ENCODE peak calls at places on chromosomes 3 and 15, in ten cellular contexts. X, H, T, R, L, K, Y, A, Q and M are unnamed samples.

GRCh38 chr3:45226206-45226915 is at the start of gene TMEM158:
- DNase-seq in X (peak), Q (peak), K (peak), A (peak), H (peak), Y (peak), T (peak), R (no peak), L (peak), M (peak)

GRCh38 chr15:51842852-51843737 is 13.6 kb downstream of the TMOD3 start:
- DNase-seq in L (no peak), Y (no peak), X (no peak), A (peak), Q (no peak), T (no peak), K (no peak), H (no peak), R (no peak), M (no peak)

GRCh38 chr15:78242128-78242527 is 7.8 kb upstream of the ACSBG1 start:
- DNase-seq in K (no peak), R (no peak), T (peak), Q (no peak), Y (no peak), L (peak), H (no peak), X (no peak), A (no peak), M (no peak)

GRCh38 chr3:126572343-126572742 is 13.6 kb upstream of the C3orf22 start:
- DNase-seq in T (no peak), Q (no peak), R (no peak), Y (no peak), X (no peak), L (no peak), K (no peak), H (no peak), A (no peak), M (no peak)

GRCh38 chr15:100318880-100319279 is 22.9 kb downstream of the ADAMTS17 start:
- DNase-seq in H (no peak), A (peak), R (no peak), L (no peak), T (no peak), Y (no peak), Q (no peak), K (no peak), X (no peak), M (no peak)

GRCh38 chr15:49987198-49987785 is 131.7 kb downstream of the ATP8B4 start:
- DNase-seq in R (no peak), K (no peak), L (no peak), T (no peak), Y (no peak), H (no peak), Q (no peak), A (peak), X (no peak), M (no peak)

GRCh38 chr15:74302821-74303359 is 64.6 kb downstream of the CYP11A1 start:
- DNase-seq in Q (no peak), R (no peak), K (peak), A (peak), L (peak), H (no peak), Y (no peak), T (no peak), X (no peak), M (no peak)

GRCh38 chr3:128133273-128133883 is 9.8 kb upstream of the RUVBL1 start:
- DNase-seq in R (no peak), Q (peak), A (peak), Y (peak), L (peak), X (no peak), T (peak), K (peak), H (no peak), M (peak)

GRCh38 chr3:72847751-72848702 is at the start of gene SHQ1:
- DNase-seq in X (peak), T (peak), H (peak), Q (peak), L (peak), R (peak), Y (peak), K (peak), A (peak), M (peak)

GRCh38 chr15:92780816-92781215 is 119.3 kb upstream of the CHD2 start:
- DNase-seq in K (no peak), Q (no peak), R (peak), A (no peak), L (no peak), X (no peak), H (no peak), T (no peak), Y (no peak), M (no peak)

GRCh38 chr15:72916939-72917338 is 133.4 kb upstream of the ADPGK start:
- DNase-seq in Q (no peak), R (no peak), A (peak), Y (no peak), K (no peak), L (no peak), X (no peak), H (no peak), T (no peak), M (no peak)

GRCh38 chr15:69881760-69882159 is 216.0 kb downstream of the TLE3 start:
- DNase-seq in L (no peak), A (no peak), Y (no peak), H (no peak), Q (no peak), T (no peak), R (peak), K (no peak), X (no peak), M (no peak)

GRCh38 chr3:134869153-134869726 is 74.2 kb downstream of the EPHB1 start:
- DNase-seq in Y (no peak), A (no peak), L (no peak), Q (no peak), X (no peak), K (no peak), R (no peak), H (no peak), T (no peak), M (no peak)

GRCh38 chr3:36923523-36923943 is 21.3 kb downstream of the TRANK1 start:
- DNase-seq in R (no peak), Y (no peak), Q (no peak), X (no peak), L (no peak), T (no peak), H (no peak), K (no peak), A (no peak), M (no peak)

GRCh38 chr3:47540281-47540680 is 26.8 kb upstream of the ELP6 start:
- DNase-seq in Q (no peak), X (no peak), K (no peak), A (no peak), Y (no peak), H (no peak), T (no peak), R (no peak), L (no peak), M (no peak)

GRCh38 chr3:72004749-72005292 is 219.9 kb upstream of the PROK2 start:
- DNase-seq in L (no peak), Q (no peak), H (no peak), X (no peak), R (no peak), Y (no peak), A (no peak), K (no peak), T (no peak), M (no peak)

GRCh38 chr15:44719293-44719999 is 8.1 kb downstream of the B2M start:
- DNase-seq in Q (no peak), H (no peak), A (peak), X (no peak), L (no peak), K (peak), T (peak), R (no peak), Y (no peak), M (no peak)

GRCh38 chr3:38153986-38154608 is 11.2 kb upstream of the OXSR1 start:
- DNase-seq in L (no peak), R (no peak), Q (no peak), H (no peak), X (no peak), T (no peak), K (no peak), Y (no peak), A (no peak), M (no peak)